ENCODE peak calls at places on chromosome 2, in five cellular contexts. E is NCI-H1105, D is IMR-90, R is GM10248, W is iPS-NIHi11. Z is an unnamed sample.

GRCh38 chr2:216777637-216778273 is 82.1 kb downstream of the TNP1 start:
- DNase-seq in W (peak; percentile 87), E (peak; percentile 25), R (peak; percentile 63), D (peak; percentile 49), Z (peak; percentile 72)

GRCh38 chr2:70344195-70344594 is 42.3 kb upstream of the FAM136A start:
- DNase-seq in D (peak; percentile 9), R (no peak), W (no peak), E (no peak), Z (no peak)

GRCh38 chr2:120448961-120449421 is 103.1 kb downstream of the INHBB start:
- DNase-seq in W (no peak), D (no peak), R (no peak), E (no peak), Z (peak; percentile 33)

GRCh38 chr2:30293303-30293912 is 62.1 kb downstream of the LBH start:
- DNase-seq in D (peak; percentile 100), E (no peak), R (no peak), W (no peak), Z (no peak)

GRCh38 chr2:172083725-172084483 is 1.4 kb upstream of the DLX1 start:
- DNase-seq in R (peak; percentile 23), E (no peak), D (no peak), W (no peak), Z (no peak)

GRCh38 chr2:165953306-165953654 is 296 bp downstream of the TTC21B start:
- DNase-seq in D (no peak), R (no peak), E (peak; percentile 80), W (no peak), Z (peak; percentile 52)

GRCh38 chr2:135657806-135658582 is 83.7 kb upstream of the UBXN4 start:
- DNase-seq in R (no peak), W (no peak), D (no peak), E (no peak), Z (no peak)

GRCh38 chr2:134301099-134301970 is 47.5 kb downstream of the MGAT5 start:
- DNase-seq in E (no peak), D (peak; percentile 70), R (no peak), W (no peak), Z (no peak)

GRCh38 chr2:206084870-206085741 is 868 bp downstream of the INO80D start:
- DNase-seq in D (no peak), W (peak; percentile 38), E (no peak), R (peak; percentile 51), Z (no peak)

GRCh38 chr2:227180286-227180685 is 15.9 kb downstream of the COL4A3 start:
- DNase-seq in W (no peak), R (no peak), E (no peak), D (no peak), Z (no peak)

GRCh38 chr2:46315103-46315890 is 18.1 kb downstream of the EPAS1 start:
- DNase-seq in E (no peak), R (no peak), D (peak; percentile 95), W (no peak), Z (no peak)

GRCh38 chr2:115603285-115603684 is 1160.8 kb downstream of the DPP10 start:
- DNase-seq in D (no peak), E (no peak), W (no peak), R (no peak), Z (no peak)

GRCh38 chr2:61763605-61764034 is 90.2 kb downstream of the FAM161A start:
- DNase-seq in E (peak; percentile 77), W (peak; percentile 74), D (peak; percentile 89), R (no peak), Z (no peak)

GRCh38 chr2:152028182-152028862 is 70.5 kb downstream of the CACNB4 start:
- DNase-seq in W (no peak), E (no peak), R (no peak), D (peak; percentile 12), Z (no peak)

GRCh38 chr2:150125708-150126107 is 361.8 kb downstream of the RND3 start:
- DNase-seq in W (no peak), D (peak; percentile 86), E (no peak), R (no peak), Z (no peak)